ENCODE peak calls at places on chromosome 2, in four cellular contexts. I is H9, H is IMR-90, P is H1. D is an unnamed sample.

GRCh38 chr2:188974184-188974583 is at the start of gene COL3A1:
- DNase-seq in I (no peak), H (peak; percentile 80), P (no peak), D (no peak)

GRCh38 chr2:63058742-63059433 is 8.3 kb downstream of the OTX1 start:
- DNase-seq in I (peak; percentile 58), H (no peak), P (peak; percentile 79), D (peak; percentile 53)

GRCh38 chr2:136407952-136408318 is 290.0 kb upstream of the CXCR4 start:
- DNase-seq in I (peak; percentile 31), H (no peak), P (no peak), D (no peak)

GRCh38 chr2:207469953-207470699 is 59.6 kb upstream of the CREB1 start:
- DNase-seq in I (no peak), H (no peak), P (no peak), D (no peak)

GRCh38 chr2:74328074-74328473 is 15.1 kb downstream of the SLC4A5 start:
- DNase-seq in I (peak; percentile 36), H (no peak), P (peak; percentile 45), D (no peak)

GRCh38 chr2:47747878-47748277 is 35.1 kb upstream of the MSH6 start:
- DNase-seq in I (no peak), H (no peak), P (no peak), D (no peak)

GRCh38 chr2:128446866-128447537 is 128.3 kb upstream of the HS6ST1 start:
- DNase-seq in I (peak; percentile 19), H (no peak), P (peak; percentile 38), D (no peak)

GRCh38 chr2:10076988-10077527 is 3.2 kb downstream of the CYS1 start:
- DNase-seq in I (no peak), H (no peak), P (no peak), D (no peak)

GRCh38 chr2:138708682-138709241 is 71.4 kb downstream of the NXPH2 start:
- DNase-seq in I (no peak), H (peak; percentile 34), P (no peak), D (no peak)

GRCh38 chr2:128436498-128437180 is 118.0 kb upstream of the HS6ST1 start:
- DNase-seq in I (peak; percentile 3), H (no peak), P (peak; percentile 30), D (no peak)

GRCh38 chr2:161710131-161710915 is 86.1 kb downstream of the SLC4A10 start:
- DNase-seq in I (no peak), H (no peak), P (no peak), D (no peak)

GRCh38 chr2:71455741-71456569 is 2.6 kb downstream of the DYSF start:
- DNase-seq in I (peak; percentile 74), H (no peak), P (peak; percentile 60), D (peak; percentile 83)

GRCh38 chr2:162967826-162968225 is 129.3 kb upstream of the KCNH7 start:
- DNase-seq in I (no peak), H (no peak), P (no peak), D (no peak)

GRCh38 chr2:23904692-23905091 is 22.2 kb downstream of the ATAD2B start:
- DNase-seq in I (no peak), H (peak; percentile 76), P (no peak), D (no peak)

GRCh38 chr2:165969227-165969626 is 15.7 kb upstream of the TTC21B start:
- DNase-seq in I (no peak), H (no peak), P (no peak), D (no peak)

GRCh38 chr2:9799011-9799596 is 44.2 kb upstream of the TAF1B start:
- DNase-seq in I (no peak), H (no peak), P (no peak), D (no peak)

GRCh38 chr2:44192646-44193045 is 24.0 kb downstream of the PPM1B start:
- DNase-seq in I (no peak), H (no peak), P (no peak), D (no peak)

GRCh38 chr2:27903649-27904544 is 13.4 kb downstream of the BABAM2 start:
- DNase-seq in I (no peak), H (peak; percentile 52), P (no peak), D (no peak)

GRCh38 chr2:62112192-62112591 is 83.7 kb upstream of the B3GNT2 start:
- DNase-seq in I (no peak), H (no peak), P (no peak), D (peak; percentile 23)

GRCh38 chr2:239822146-239822945 is 202.8 kb downstream of the NDUFA10 start:
- DNase-seq in I (peak; percentile 6), H (no peak), P (peak; percentile 32), D (no peak)
- H3K56ac ChIP-seq in I (no peak overlapping the region), H (no peak overlapping the region), P (no peak overlapping the region), D (no peak overlapping the region)

GRCh38 chr2:215316336-215316735 is 4.5 kb downstream of the ATIC start:
- DNase-seq in I (no peak), H (no peak), P (no peak), D (no peak)
- H3K56ac ChIP-seq in I (no peak overlapping the region), H (no peak overlapping the region), P (no peak overlapping the region), D (no peak overlapping the region)

GRCh38 chr2:179604638-179605037 is 256.8 kb downstream of the ZNF385B start:
- DNase-seq in I (no peak), H (no peak), P (no peak), D (no peak)
- H3K56ac ChIP-seq in I (no peak overlapping the region), H (no peak overlapping the region), P (no peak overlapping the region), D (no peak overlapping the region)

DNA sequence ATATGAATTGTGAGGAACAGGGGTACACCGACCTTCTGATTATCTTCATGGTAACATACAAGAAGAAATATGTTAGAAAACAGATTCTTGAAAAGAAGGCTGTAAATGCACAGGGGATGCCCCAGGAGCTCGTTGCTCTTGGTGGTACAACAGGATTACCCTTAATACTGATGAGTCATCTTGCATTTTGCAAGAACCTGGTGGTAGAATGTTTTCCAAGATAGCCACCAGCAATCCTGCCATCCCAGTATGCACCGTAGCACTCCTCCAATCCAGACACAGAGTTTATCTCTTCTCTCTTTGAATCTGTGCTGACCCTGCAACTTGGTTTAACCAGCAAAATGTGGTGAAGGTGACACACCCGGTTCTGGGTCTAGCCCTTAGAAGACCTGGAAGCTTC is 238.3 kb downstream of the EN1 start:
- DNase-seq in I (no peak), H (no peak), P (no peak), D (no peak)
- H3K56ac ChIP-seq in I (no peak overlapping the region), H (no peak overlapping the region), P (no peak overlapping the region), D (no peak overlapping the region)

DNA sequence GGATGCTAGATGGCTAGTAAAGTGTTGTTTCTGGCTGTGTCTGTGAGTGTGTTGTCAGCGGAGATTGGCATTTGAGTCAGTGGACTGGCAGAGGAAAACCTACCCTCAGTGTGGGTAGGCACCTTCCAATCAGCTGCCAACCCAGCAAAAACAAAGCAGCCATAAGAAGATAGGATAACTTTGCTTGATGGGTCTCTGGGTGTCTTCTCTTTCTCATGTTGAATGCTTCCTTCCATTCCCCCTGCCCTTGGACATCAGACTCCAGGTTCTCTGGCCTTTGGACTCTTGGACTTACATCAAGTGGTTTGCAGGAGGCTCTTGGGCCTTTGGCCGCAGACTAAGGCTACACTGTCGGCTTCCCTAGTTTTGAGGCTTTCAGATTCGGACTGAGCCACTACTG is 429.0 kb upstream of the ZNF804A start:
- DNase-seq in I (no peak), H (no peak), P (no peak), D (peak; percentile 54)
- H3K56ac ChIP-seq in I (no peak overlapping the region), H (no peak overlapping the region), P (no peak overlapping the region), D (peak overlapping the region; percentile 71)